ENCODE peak calls at places on chromosomes 16 and 17, in seven cellular contexts. Z is prostate gland, E is cardiac muscle cell, U is A549, I is tibial artery, B is H1, M is OCI-LY7. J is an unnamed sample.

GRCh38 chr17:77288115-77288619 is 147.4 kb downstream of the SEC14L1 start:
- DNase-seq in Z (peak; percentile 89), E (no peak), U (no peak), I (no peak), B (no peak), M (no peak), J (no peak)

GRCh38 chr16:92431-93339 is 14.7 kb downstream of the MPG start:
- DNase-seq in Z (no peak), E (no peak), U (no peak), I (no peak), B (no peak), M (no peak), J (no peak)

GRCh38 chr16:53666816-53667415 is 36.7 kb downstream of the RPGRIP1L start:
- DNase-seq in Z (no peak), E (no peak), U (no peak), I (no peak), B (no peak), M (no peak), J (no peak)

GRCh38 chr17:35101725-35102124 is 17.9 kb downstream of the RAD51D start:
- DNase-seq in Z (no peak), E (no peak), U (no peak), I (no peak), B (no peak), M (no peak), J (no peak)

GRCh38 chr17:27339836-27340550 is 46.1 kb downstream of the WSB1 start:
- DNase-seq in Z (no peak), E (no peak), U (peak; percentile 46), I (no peak), B (no peak), M (no peak), J (no peak)

GRCh38 chr16:81817296-81817695 is 38.2 kb downstream of the PLCG2 start:
- DNase-seq in Z (no peak), E (no peak), U (no peak), I (no peak), B (no peak), M (no peak), J (no peak)

GRCh38 chr17:69142473-69142802 is 743 bp upstream of the ABCA6 start:
- DNase-seq in Z (no peak), E (peak; percentile 90), U (no peak), I (no peak), B (no peak), M (no peak), J (no peak)

GRCh38 chr17:83084621-83085056 is 5.2 kb downstream of the METRNL start:
- DNase-seq in Z (no peak), E (no peak), U (no peak), I (no peak), B (no peak), M (no peak), J (no peak)

GRCh38 chr16:17921357-17921978 is 415.1 kb downstream of the NPIPA8 start:
- DNase-seq in Z (peak; percentile 26), E (no peak), U (no peak), I (no peak), B (peak; percentile 73), M (peak; percentile 51), J (no peak)

GRCh38 chr16:58582133-58582532 is 47.5 kb downstream of the CNOT1 start:
- DNase-seq in Z (no peak), E (no peak), U (no peak), I (no peak), B (no peak), M (no peak), J (no peak)

GRCh38 chr17:57097832-57098421 is 12.9 kb downstream of the AKAP1 start:
- DNase-seq in Z (no peak), E (peak; percentile 77), U (no peak), I (peak; percentile 56), B (no peak), M (no peak), J (peak; percentile 10)

GRCh38 chr16:61237804-61238485 is 798.3 kb downstream of the CDH8 start:
- DNase-seq in Z (no peak), E (no peak), U (no peak), I (no peak), B (no peak), M (no peak), J (no peak)

GRCh38 chr16:81212830-81213465 is 25.5 kb upstream of the BCO1 start:
- DNase-seq in Z (no peak), E (no peak), U (no peak), I (no peak), B (no peak), M (no peak), J (no peak)

GRCh38 chr17:57860414-57860999 is 10.7 kb upstream of the MRPS23 start:
- DNase-seq in Z (no peak), E (no peak), U (no peak), I (no peak), B (no peak), M (no peak), J (no peak)

GRCh38 chr16:81830845-81831600 is 51.9 kb downstream of the PLCG2 start:
- DNase-seq in Z (no peak), E (no peak), U (no peak), I (no peak), B (no peak), M (no peak), J (no peak)

GRCh38 chr17:28057731-28058246 is 15.3 kb downstream of the NLK start:
- DNase-seq in Z (no peak), E (no peak), U (no peak), I (no peak), B (no peak), M (no peak), J (peak; percentile 39)

GRCh38 chr17:4980644-4981216 is 6.7 kb downstream of the CAMTA2 start:
- DNase-seq in Z (peak; percentile 42), E (peak; percentile 76), U (peak; percentile 73), I (no peak), B (peak; percentile 73), M (peak; percentile 83), J (no peak)

GRCh38 chr17:17696075-17696474 is 14.8 kb downstream of the RAI1 start:
- DNase-seq in Z (no peak), E (no peak), U (no peak), I (no peak), B (no peak), M (no peak), J (no peak)

GRCh38 chr17:28710948-28711722 is 553 bp downstream of the PROCA1 start:
- DNase-seq in Z (peak; percentile 80), E (peak; percentile 95), U (peak; percentile 97), I (peak; percentile 89), B (peak; percentile 96), M (peak; percentile 85), J (no peak)

GRCh38 chr17:31609331-31609730 is 217.9 kb downstream of the RAB11FIP4 start:
- DNase-seq in Z (no peak), E (no peak), U (no peak), I (no peak), B (no peak), M (no peak), J (no peak)

GRCh38 chr17:8060274-8060673 is 21.4 kb downstream of the ALOX15B start:
- DNase-seq in Z (peak; percentile 84), E (peak; percentile 80), U (peak; percentile 87), I (peak; percentile 54), B (peak; percentile 79), M (peak; percentile 80), J (no peak)

GRCh38 chr17:8365143-8365542 is 11.4 kb downstream of the KRABD2 start:
- DNase-seq in Z (no peak), E (peak; percentile 39), U (no peak), I (no peak), B (no peak), M (no peak), J (no peak)

GRCh38 chr17:66432558-66432957 is 130.1 kb downstream of the PRKCA start:
- DNase-seq in Z (no peak), E (no peak), U (no peak), I (no peak), B (no peak), M (no peak), J (no peak)

GRCh38 chr17:8151641-8152111 is 528 bp downstream of the PER1 start:
- DNase-seq in Z (peak; percentile 83), E (peak; percentile 88), U (no peak), I (peak; percentile 91), B (no peak), M (peak; percentile 41), J (no peak)

GRCh38 chr16:89155851-89156739 is 15.5 kb upstream of the CDH15 start:
- DNase-seq in Z (no peak), E (peak; percentile 21), U (no peak), I (no peak), B (no peak), M (peak; percentile 34), J (no peak)

GRCh38 chr17:76511562-76512365 is 10.5 kb upstream of the RHBDF2 start:
- DNase-seq in Z (no peak), E (peak; percentile 56), U (no peak), I (no peak), B (no peak), M (no peak), J (no peak)

GRCh38 chr17:75069783-75070182 is 18.0 kb upstream of the SLC16A5 start:
- DNase-seq in Z (peak; percentile 31), E (no peak), U (peak; percentile 78), I (no peak), B (no peak), M (peak; percentile 41), J (no peak)

GRCh38 chr16:68760671-68761275 is 23.7 kb downstream of the CDH1 start:
- DNase-seq in Z (no peak), E (peak; percentile 20), U (peak; percentile 48), I (no peak), B (no peak), M (peak; percentile 16), J (peak; percentile 93)

GRCh38 chr17:49575524-49576120 is at the start of gene NXPH3:
- DNase-seq in Z (peak; percentile 54), E (peak; percentile 58), U (peak; percentile 79), I (peak; percentile 67), B (peak; percentile 97), M (peak; percentile 41), J (no peak)

GRCh38 chr16:5826332-5826731 is 728.7 kb upstream of the EEF2KMT start:
- DNase-seq in Z (no peak), E (no peak), U (no peak), I (no peak), B (no peak), M (no peak), J (no peak)

GRCh38 chr16:5820472-5820871 is 722.9 kb upstream of the EEF2KMT start:
- DNase-seq in Z (no peak), E (no peak), U (no peak), I (no peak), B (no peak), M (no peak), J (no peak)
- H3K27ac ChIP-seq in Z (no peak overlapping the region), E (no peak overlapping the region), U (no peak overlapping the region), I (no peak overlapping the region), B (no peak overlapping the region), M (no peak overlapping the region), J (no peak overlapping the region)

GRCh38 chr16:54901606-54902005 is 29.1 kb upstream of the IRX5 start:
- DNase-seq in Z (no peak), E (no peak), U (no peak), I (no peak), B (no peak), M (no peak), J (no peak)
- H3K27ac ChIP-seq in Z (no peak overlapping the region), E (no peak overlapping the region), U (no peak overlapping the region), I (no peak overlapping the region), B (no peak overlapping the region), M (peak overlapping the region; percentile 28), J (no peak overlapping the region)

GRCh38 chr16:3762080-3762750 is 44.9 kb upstream of the TRAP1 start:
- DNase-seq in Z (no peak), E (no peak), U (no peak), I (no peak), B (no peak), M (no peak), J (no peak)
- H3K27ac ChIP-seq in Z (no peak overlapping the region), E (peak overlapping the region; percentile 10), U (no peak overlapping the region), I (no peak overlapping the region), B (no peak overlapping the region), M (no peak overlapping the region), J (no peak overlapping the region)

GRCh38 chr16:84649511-84649861 is 1.2 kb downstream of the KLHL36 start:
- DNase-seq in Z (no peak), E (no peak), U (no peak), I (no peak), B (no peak), M (no peak), J (no peak)
- H3K27ac ChIP-seq in Z (peak overlapping the region; percentile 87), E (no peak overlapping the region), U (peak overlapping the region; percentile 99), I (peak overlapping the region; percentile 92), B (no peak overlapping the region), M (no peak overlapping the region), J (peak overlapping the region; percentile 68)